ENCODE peak calls at places on chromosomes 12 and 14, in five cellular contexts. H is fibroblast of mammary gland, B is fibroblast of pulmonary artery, N is endothelial cell, U is psoas muscle. Z is an unnamed sample.

GRCh38 chr14:75522224-75522764 is at the start of gene BATF:
- DNase-seq in H (no peak), B (no peak), N (no peak), U (no peak), Z (no peak)

GRCh38 chr14:44113769-44114730 is 393.0 kb downstream of the FSCB start:
- DNase-seq in H (no peak), B (no peak), N (no peak), U (no peak), Z (no peak)

GRCh38 chr12:61524851-61525250 is 735.4 kb upstream of the USP15 start:
- DNase-seq in H (no peak), B (no peak), N (no peak), U (no peak), Z (no peak)

GRCh38 chr12:123397400-123397799 is 13.5 kb downstream of the KMT5A start:
- DNase-seq in H (peak; percentile 44), B (no peak), N (no peak), U (no peak), Z (no peak)

GRCh38 chr14:68842298-68842697 is 49.4 kb upstream of the ZFP36L1 start:
- DNase-seq in H (no peak), B (no peak), N (no peak), U (no peak), Z (no peak)

GRCh38 chr12:119020377-119021360 is 39.3 kb downstream of the SRRM4 start:
- DNase-seq in H (no peak), B (no peak), N (peak; percentile 49), U (no peak), Z (no peak)

GRCh38 chr12:71645268-71645667 is 18.4 kb downstream of the ZFC3H1 start:
- DNase-seq in H (no peak), B (no peak), N (no peak), U (no peak), Z (no peak)

GRCh38 chr12:119491814-119492213 is 101.8 kb upstream of the TMEM233 start:
- DNase-seq in H (no peak), B (no peak), N (no peak), U (no peak), Z (no peak)

GRCh38 chr14:55739967-55740707 is 160.1 kb downstream of the KTN1 start:
- DNase-seq in H (no peak), B (no peak), N (no peak), U (peak; percentile 59), Z (no peak)

GRCh38 chr14:73728106-73729014 is 14.2 kb upstream of the PNMA1 start:
- DNase-seq in H (peak; percentile 84), B (peak; percentile 86), N (peak; percentile 95), U (peak; percentile 92), Z (no peak)

GRCh38 chr12:124286414-124286813 is 8.5 kb upstream of the RFLNA start:
- DNase-seq in H (no peak), B (peak; percentile 14), N (no peak), U (no peak), Z (peak; percentile 34)

GRCh38 chr14:104390941-104391901 is 188.3 kb upstream of the C14orf180 start:
- DNase-seq in H (no peak), B (no peak), N (no peak), U (no peak), Z (peak; percentile 82)

GRCh38 chr12:90065301-90065801 is 356.7 kb upstream of the ATP2B1 start:
- DNase-seq in H (peak; percentile 31), B (no peak), N (no peak), U (no peak), Z (no peak)

GRCh38 chr14:74531467-74531866 is 37.9 kb downstream of the ISCA2 start:
- DNase-seq in H (peak; percentile 58), B (peak; percentile 65), N (no peak), U (no peak), Z (no peak)

GRCh38 chr14:96394047-96394815 is 2.3 kb downstream of the AK7 start:
- DNase-seq in H (no peak), B (no peak), N (no peak), U (no peak), Z (no peak)

GRCh38 chr14:54676822-54677708 is 110.1 kb downstream of the SAMD4A start:
- DNase-seq in H (peak; percentile 97), B (peak; percentile 97), N (no peak), U (no peak), Z (no peak)

GRCh38 chr12:44960856-44961255 is 84.7 kb upstream of the NELL2 start:
- DNase-seq in H (no peak), B (no peak), N (peak; percentile 15), U (peak; percentile 44), Z (no peak)

GRCh38 chr12:132513070-132513398 is 23.1 kb downstream of the FBRSL1 start:
- DNase-seq in H (peak; percentile 81), B (peak; percentile 35), N (no peak), U (peak; percentile 74), Z (no peak)

GRCh38 chr12:75579552-75579951 is 68.1 kb upstream of the KRR1 start:
- DNase-seq in H (no peak), B (no peak), N (no peak), U (no peak), Z (no peak)

GRCh38 chr14:101927859-101928258 is 36.5 kb upstream of the DYNC1H1 start:
- DNase-seq in H (peak; percentile 98), B (peak; percentile 97), N (no peak), U (peak; percentile 94), Z (peak; percentile 55)

GRCh38 chr12:62537544-62537943 is 70.9 kb downstream of the MON2 start:
- DNase-seq in H (peak; percentile 81), B (peak; percentile 94), N (no peak), U (no peak), Z (no peak)

GRCh38 chr14:68665116-68665515 is 127.8 kb downstream of the ZFP36L1 start:
- DNase-seq in H (peak; percentile 88), B (peak; percentile 46), N (no peak), U (no peak), Z (no peak)

GRCh38 chr14:90003526-90004312 is 48.0 kb downstream of the TDP1 start:
- DNase-seq in H (no peak), B (no peak), N (no peak), U (no peak), Z (no peak)

GRCh38 chr12:3935078-3935477 is 61.9 kb upstream of the PARP11 start:
- DNase-seq in H (no peak), B (no peak), N (no peak), U (no peak), Z (no peak)

GRCh38 chr12:132597333-132598283 is 12.8 kb downstream of the LRCOL1 start:
- DNase-seq in H (peak; percentile 29), B (peak; percentile 26), N (no peak), U (no peak), Z (no peak)

GRCh38 chr14:21072102-21072501 is 2.0 kb downstream of the ARHGEF40 start:
- DNase-seq in H (peak; percentile 96), B (peak; percentile 76), N (no peak), U (no peak), Z (no peak)

GRCh38 chr14:23942587-23942986 is 11.0 kb upstream of the DHRS4 start:
- DNase-seq in H (no peak), B (no peak), N (no peak), U (no peak), Z (no peak)

GRCh38 chr12:81128930-81129554 is 51.2 kb downstream of the ACSS3 start:
- DNase-seq in H (peak; percentile 60), B (peak; percentile 61), N (peak; percentile 40), U (no peak), Z (no peak)

DNA sequence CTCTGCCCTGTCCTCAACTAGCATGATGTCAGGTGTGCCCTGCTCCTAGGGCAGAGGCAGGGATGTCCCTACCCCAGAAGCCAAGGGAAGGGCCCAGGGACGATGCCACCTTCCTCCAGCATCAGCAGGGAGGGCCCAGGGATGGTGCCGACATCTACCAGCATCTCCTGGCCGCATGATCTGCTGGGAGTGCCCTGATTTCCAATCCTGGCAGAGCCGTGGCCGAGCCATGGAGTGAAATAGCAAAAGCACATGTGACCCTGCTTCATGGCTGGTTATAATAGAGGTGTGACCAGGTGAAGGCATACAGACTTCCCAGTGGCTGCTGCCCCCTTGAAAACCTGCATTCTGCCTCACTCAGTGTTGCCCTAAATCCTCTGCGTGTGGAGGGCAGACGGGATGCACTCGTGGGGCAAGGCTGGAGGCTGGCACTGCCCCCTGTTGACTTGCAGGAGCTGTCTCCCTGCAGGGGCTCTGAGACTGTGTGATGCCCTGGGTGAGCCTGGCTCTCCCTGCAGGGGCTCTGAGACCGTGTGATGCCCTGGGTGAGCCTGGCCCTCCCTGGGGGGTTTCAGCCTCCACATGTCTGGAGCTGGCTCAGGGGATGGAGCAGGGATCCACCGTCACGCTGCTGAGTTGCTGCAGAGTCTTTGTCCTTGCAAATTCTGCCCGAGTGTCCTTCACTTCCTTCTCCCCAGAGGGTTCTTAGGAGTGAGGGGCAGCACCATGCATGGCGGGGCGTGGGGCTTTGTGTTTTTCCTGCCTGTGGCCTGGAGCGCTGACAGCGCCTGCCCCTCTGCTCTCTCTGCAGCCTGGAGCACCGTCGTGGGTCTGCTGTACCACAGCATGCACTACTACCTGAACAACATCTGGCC is 51.7 kb downstream of the ADGRD1 start:
- DNase-seq in H (no peak), B (no peak), N (no peak), U (no peak), Z (no peak)
- TF ChIP-seq CTCF in H (no peak), B (no peak), N (no peak), U (no peak), Z (no peak)

DNA sequence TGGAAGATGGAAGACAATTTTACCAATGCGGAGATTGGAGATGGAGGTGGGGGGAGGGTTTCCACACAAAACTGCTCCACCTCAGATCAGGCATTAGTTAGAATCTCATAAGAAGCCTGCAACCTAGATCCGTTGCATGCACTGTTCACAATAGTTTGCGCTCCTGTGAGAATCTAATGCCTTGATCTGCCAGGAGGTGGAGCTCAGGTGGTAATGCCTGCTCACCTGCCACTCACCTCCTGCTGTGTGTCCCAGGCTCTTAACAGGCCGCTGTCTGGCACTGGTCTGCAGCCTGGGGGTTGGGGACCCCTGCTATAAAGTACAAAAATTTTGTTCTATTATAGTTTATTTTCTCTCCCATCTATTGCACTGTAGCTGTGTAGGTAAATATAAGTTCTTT is 84.9 kb upstream of the FOXG1 start:
- DNase-seq in H (no peak), B (no peak), N (no peak), U (no peak), Z (no peak)
- TF ChIP-seq CTCF in H (no peak), B (no peak), N (no peak), U (no peak), Z (no peak)

DNA sequence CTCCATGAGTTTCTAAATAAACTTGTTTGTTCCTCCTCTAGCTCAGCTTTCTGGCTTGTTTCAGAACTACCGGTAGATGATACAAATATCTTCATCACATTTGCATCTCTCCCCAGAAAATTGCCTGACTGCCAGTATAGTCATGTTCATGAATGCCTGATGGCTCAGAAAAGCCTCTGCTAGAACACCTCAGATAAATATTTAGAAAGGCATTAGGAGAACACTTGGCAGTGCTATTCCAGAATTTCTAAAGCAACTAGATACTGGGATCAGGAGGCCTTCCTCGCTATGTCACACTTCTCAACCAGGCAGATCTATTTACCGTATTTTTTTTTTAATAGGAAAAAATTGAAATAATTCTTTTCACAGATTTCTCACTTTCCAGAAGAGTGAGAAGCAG is 32.3 kb upstream of the KRAS start:
- DNase-seq in H (no peak), B (no peak), N (no peak), U (no peak), Z (no peak)
- TF ChIP-seq CTCF in H (no peak), B (no peak), N (no peak), U (no peak), Z (no peak)

GRCh38 chr12:19517583-19517982 is 78.3 kb downstream of the AEBP2 start:
- DNase-seq in H (no peak), B (no peak), N (no peak), U (no peak), Z (no peak)
- TF ChIP-seq CTCF in H (no peak), B (no peak), N (no peak), U (no peak), Z (no peak)